ENCODE peak calls at places on chromosomes 12 and 14, in four cellular contexts. I is SK-N-SH, A is HCT116, P is breast epithelium. J is an unnamed sample.
A peak's percentile ranks its signal among the peaks of the same experiment; 100 is the strongest.

GRCh38 chr14:51653096-51653814 is 1.5 kb downstream of the FRMD6 start:
- DNase-seq in A (no peak), P (no peak), I (no peak), J (no peak)

GRCh38 chr12:3303410-3304136 is 187.4 kb upstream of the PRMT8 start:
- DNase-seq in A (no peak), I (peak; percentile 55), P (no peak), J (no peak)

GRCh38 chr12:95918194-95918993 is 24.0 kb downstream of the CCDC38 start:
- DNase-seq in P (no peak), A (peak; percentile 37), I (peak; percentile 70), J (peak; percentile 30)

GRCh38 chr14:81562818-81563217 is 29.2 kb upstream of the SEL1L start:
- DNase-seq in I (no peak), A (no peak), P (no peak), J (no peak)

GRCh38 chr12:120428597-120429206 is 9.2 kb upstream of the COX6A1 start:
- DNase-seq in I (no peak), P (no peak), A (no peak), J (no peak)

GRCh38 chr14:24255931-24256696 is 6.9 kb downstream of the TGM1 start:
- DNase-seq in P (no peak), A (no peak), I (no peak), J (no peak)

GRCh38 chr14:38256358-38256840 is 506 bp upstream of the CLEC14A start:
- DNase-seq in A (no peak), P (no peak), I (no peak), J (no peak)

GRCh38 chr12:69502342-69503081 is 32.3 kb downstream of the FRS2 start:
- DNase-seq in A (peak; percentile 52), P (no peak), I (no peak), J (no peak)

GRCh38 chr12:4909734-4910501 is at the start of gene KCNA1:
- DNase-seq in P (no peak), I (peak; percentile 31), A (no peak), J (no peak)

GRCh38 chr14:55505846-55506245 is 65.4 kb upstream of the TBPL2 start:
- DNase-seq in P (no peak), A (no peak), I (no peak), J (no peak)

GRCh38 chr14:76872796-76873432 is 46.7 kb downstream of the LRRC74A start:
- DNase-seq in A (no peak), I (peak; percentile 80), P (peak; percentile 72), J (peak; percentile 67)

GRCh38 chr14:73744175-73744867 is 30.1 kb upstream of the PNMA1 start:
- DNase-seq in I (no peak), P (no peak), A (no peak), J (no peak)

GRCh38 chr14:64566651-64567122 is 16.9 kb downstream of the PPP1R36 start:
- DNase-seq in I (no peak), A (no peak), P (no peak), J (no peak)

GRCh38 chr14:21106191-21106505 is 5.3 kb downstream of the TMEM253 start:
- DNase-seq in A (no peak), I (no peak), P (no peak), J (no peak)

GRCh38 chr12:8012910-8013309 is 19.6 kb upstream of the FOXJ2 start:
- DNase-seq in P (no peak), A (no peak), I (no peak), J (no peak)

GRCh38 chr14:77305696-77306095 is 15.0 kb downstream of the POMT2 start:
- DNase-seq in I (no peak), P (no peak), A (no peak), J (no peak)

GRCh38 chr14:69980457-69981414 is 101.5 kb downstream of the SMOC1 start:
- DNase-seq in P (no peak), A (peak; percentile 15), I (no peak), J (no peak)

GRCh38 chr12:76962099-76962498 is 83.3 kb upstream of the CSRP2 start:
- DNase-seq in A (no peak), P (no peak), I (no peak), J (no peak)

GRCh38 chr14:91418387-91419043 is 895 bp upstream of the CCDC88C start:
- DNase-seq in P (peak; percentile 68), I (peak; percentile 78), A (peak; percentile 42), J (peak; percentile 79)

GRCh38 chr14:71498151-71498734 is 434.0 kb upstream of the RGS6 start:
- DNase-seq in P (no peak), A (no peak), I (no peak), J (no peak)

GRCh38 chr12:10361622-10362021 is 28.2 kb downstream of the KLRK1 start:
- DNase-seq in I (no peak), A (no peak), P (no peak), J (no peak)

GRCh38 chr12:104567832-104568490 is 111.2 kb downstream of the CHST11 start:
- DNase-seq in A (no peak), I (no peak), P (no peak), J (no peak)
- TF ChIP-seq POLR2AphosphoS5 in A (no peak), I (no peak), P (no peak), J (no peak)

DNA sequence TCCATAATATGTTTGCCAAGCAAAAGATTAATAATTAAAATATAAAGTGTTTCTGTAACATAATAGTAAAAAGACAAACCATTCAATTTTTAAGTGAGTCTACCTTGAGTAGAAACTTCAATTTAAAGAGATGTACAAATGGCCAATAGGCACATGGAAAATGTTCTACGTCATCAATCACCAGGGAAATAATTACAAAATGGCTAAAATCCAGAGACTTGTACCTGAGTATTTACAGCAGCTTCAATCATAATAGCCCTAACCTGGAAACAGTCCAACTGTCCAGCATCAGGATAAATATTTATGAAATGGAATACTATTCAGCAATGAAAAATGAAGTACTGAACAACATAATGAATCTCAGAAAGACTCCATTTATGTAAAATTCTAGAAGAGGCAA is 95.5 kb upstream of the FAR2 start:
- DNase-seq in I (no peak), P (no peak), A (no peak), J (no peak)
- H3K4me1 ChIP-seq in I (no peaks in the 10 kb centered on the region), P (no peaks in the 10 kb centered on the region), A (no peaks in the 10 kb centered on the region), J (no peaks in the 10 kb centered on the region)

GRCh38 chr12:107775093-107775721 is 703 bp downstream of the ASCL4 start:
- DNase-seq in I (peak; percentile 85), P (no peak), A (no peak), J (peak; percentile 37)
- H3K4me3 ChIP-seq in I (peak overlapping the region; percentile 23), P (peak overlapping the region; percentile 57), A (no peak overlapping the region), J (peak overlapping the region; percentile 36)

DNA sequence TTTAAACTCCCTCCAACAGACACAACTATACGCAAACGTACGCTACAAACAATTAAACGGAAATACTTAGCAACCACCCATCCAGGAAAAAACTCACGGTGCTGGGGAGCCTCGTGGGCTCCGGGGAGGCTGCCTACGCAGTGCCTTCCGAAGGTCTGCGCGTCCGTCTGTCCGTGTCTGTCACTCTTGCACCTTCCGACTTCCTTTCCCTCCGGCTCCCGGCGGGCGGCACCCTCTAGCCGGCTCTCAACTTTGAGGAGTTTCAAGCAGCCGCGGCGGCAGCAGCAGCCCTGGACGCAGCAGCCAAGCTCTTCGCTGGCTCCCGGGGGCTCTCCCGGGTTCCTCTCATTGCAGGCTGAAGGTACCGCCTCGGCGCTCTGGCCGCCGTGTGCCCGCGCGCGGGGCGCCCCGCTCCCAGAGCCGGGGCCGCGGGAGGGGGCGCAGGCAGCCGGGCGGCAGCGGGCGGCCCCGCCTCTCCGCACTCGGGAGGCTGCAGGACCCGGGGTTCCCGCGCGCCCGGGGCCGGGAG is at the start of gene PCED1B:
- DNase-seq in A (no peak), P (peak; percentile 66), I (peak; percentile 33), J (peak; percentile 70)
- TF ChIP-seq POLR2AphosphoS5 in A (no peak), P (no peak), I (no peak), J (no peak)

DNA sequence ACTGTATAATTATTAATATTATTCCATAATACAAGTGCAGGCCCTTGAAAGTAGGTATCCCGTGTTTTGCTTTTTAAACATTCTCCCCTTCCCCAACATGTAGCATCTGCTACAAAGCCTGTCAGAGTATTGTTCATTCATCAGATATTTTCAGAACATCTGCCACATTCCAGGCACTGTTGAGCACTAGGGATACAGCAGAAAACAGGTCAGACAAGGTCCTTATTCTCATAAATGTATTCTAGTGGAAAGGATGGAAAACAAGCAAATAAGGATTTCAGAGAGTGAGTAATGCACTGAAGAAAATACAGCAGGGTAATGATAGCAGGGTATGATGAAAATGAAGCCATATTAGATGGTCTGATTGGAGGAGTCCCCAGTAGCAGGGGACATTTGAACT is 3.8 kb downstream of the ERP29 start:
- DNase-seq in I (no peak), P (no peak), A (no peak), J (no peak)
- H3K4me1 ChIP-seq in I (peaks cover 16% of the 10 kb centered on the region), P (peaks cover 6% of the 10 kb centered on the region), A (peaks cover 14% of the 10 kb centered on the region), J (peaks cover 57% of the 10 kb centered on the region)

GRCh38 chr14:92514844-92515509 is 1.4 kb downstream of the RIN3 start:
- DNase-seq in P (no peak), I (no peak), A (no peak), J (no peak)
- H3K4me3 ChIP-seq in P (peak overlapping the region; percentile 97), I (peak overlapping the region; percentile 60), A (peak overlapping the region; percentile 75), J (peak overlapping the region; percentile 69)

GRCh38 chr12:14665354-14666348 is 30.7 kb downstream of the GUCY2C start:
- DNase-seq in I (no peak), A (peak; percentile 7), P (no peak), J (no peak)
- TF ChIP-seq POLR2AphosphoS5 in I (no peak), A (no peak), P (no peak), J (no peak)

GRCh38 chr12:99611117-99611516 is 36.4 kb upstream of the GARIN6 start:
- DNase-seq in I (no peak), P (no peak), A (no peak), J (no peak)
- H3K4me1 ChIP-seq in I (peaks cover 18% of the 10 kb centered on the region), P (no peaks in the 10 kb centered on the region), A (no peaks in the 10 kb centered on the region), J (no peaks in the 10 kb centered on the region)

GRCh38 chr14:98808494-98809407 is 463.2 kb downstream of the BCL11B start:
- DNase-seq in A (no peak), I (no peak), P (peak; percentile 63), J (peak; percentile 60)

DNA sequence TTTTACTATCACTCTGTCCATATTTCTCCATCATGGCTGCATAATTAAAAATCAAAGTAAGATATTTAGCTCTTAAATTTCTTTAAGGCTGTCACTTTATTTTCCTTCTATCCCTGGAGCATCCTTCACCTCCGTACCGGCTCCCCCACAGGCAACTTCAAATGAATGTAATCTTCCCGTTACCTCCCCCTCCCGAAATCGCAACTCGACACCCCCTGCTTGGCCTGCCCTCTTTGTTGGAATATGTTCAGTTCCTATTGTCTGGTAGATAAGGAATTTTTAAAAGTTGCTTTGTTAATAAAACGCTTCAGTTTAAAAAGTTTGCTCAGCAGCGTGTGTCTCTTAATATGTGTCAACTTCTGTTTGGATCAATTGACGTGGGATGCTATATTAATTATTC is 462.2 kb downstream of the BCL11B start:
- DNase-seq in A (no peak), P (no peak), I (no peak), J (no peak)
- H3K4me3 ChIP-seq in A (no peak overlapping the region), P (no peak overlapping the region), I (no peak overlapping the region), J (no peak overlapping the region)